ENCODE peak calls at places on chromosomes 11 and 22, in seven cellular contexts. S is stimulated activated CD4-positive, alpha-beta T cell treated with anti-CD3 and anti-CD28 coated beads, TNF-alpha, amount 100 ng/mL, for 1 hour; L is aorta; G is SW 1271; N is ovary; W is activated naive CD8-positive, alpha-beta T cell treated with anti-CD3 and anti-CD28 coated beads, Interleukin-2, amount 50 U/mL, for 24 hours; R is heart left ventricle. E is an unnamed sample.

GRCh38 chr11:67510023-67510345 is 2.0 kb upstream of the CDK2AP2 start:
- DNase-seq in N (no peak), L (no peak), R (no peak), G (no peak), S (no peak), W (no peak), E (no peak)

GRCh38 chr11:111510311-111510710 is 1.9 kb downstream of the BTG4 start:
- DNase-seq in S (no peak), N (no peak), R (no peak), W (no peak), L (no peak), G (no peak), E (no peak)

GRCh38 chr11:118768715-118769114 is 22.2 kb downstream of the DDX6 start:
- DNase-seq in L (no peak), G (no peak), W (no peak), N (no peak), S (no peak), R (no peak), E (no peak)

GRCh38 chr11:109986488-109986887 is 106.7 kb upstream of the ZC3H12C start:
- DNase-seq in W (no peak), R (no peak), N (no peak), G (no peak), S (no peak), L (no peak), E (no peak)

GRCh38 chr11:36340909-36341308 is 44.8 kb downstream of the PRR5L start:
- DNase-seq in G (no peak), W (no peak), N (no peak), L (no peak), R (no peak), S (no peak), E (no peak)

GRCh38 chr11:78289547-78290292 is 101.0 kb downstream of the USP35 start:
- DNase-seq in L (no peak), G (no peak), N (no peak), S (no peak), W (no peak), R (no peak), E (no peak)

GRCh38 chr11:71563401-71563800 is 2.0 kb upstream of the KRTAP5-10 start:
- DNase-seq in L (no peak), N (no peak), G (no peak), S (no peak), W (peak), R (no peak), E (peak)

GRCh38 chr11:106466441-106467190 is 389.2 kb downstream of the AASDHPPT start:
- DNase-seq in S (no peak), W (no peak), R (no peak), N (no peak), G (no peak), L (no peak), E (no peak)

GRCh38 chr22:46352691-46353386 is 17.3 kb downstream of the TRMU start:
- DNase-seq in L (peak), R (peak), W (no peak), N (no peak), S (no peak), G (no peak), E (no peak)

GRCh38 chr11:47589504-47590025 is 3.1 kb downstream of the FAM180B start:
- DNase-seq in R (no peak), S (no peak), L (peak), G (no peak), W (no peak), N (peak), E (peak)

GRCh38 chr11:94658888-94659287 is 91.7 kb downstream of the PIWIL4 start:
- DNase-seq in L (no peak), W (no peak), R (no peak), S (no peak), G (no peak), N (no peak), E (no peak)

GRCh38 chr11:17476317-17477083 is at the start of gene ABCC8:
- DNase-seq in L (no peak), G (no peak), R (no peak), N (no peak), S (no peak), W (no peak), E (no peak)

GRCh38 chr11:114216804-114217195 is 79.4 kb upstream of the NNMT start:
- DNase-seq in S (no peak), R (no peak), W (no peak), N (no peak), L (no peak), G (no peak), E (no peak)

GRCh38 chr22:26642465-26643367 is 14.7 kb upstream of the MIAT start:
- DNase-seq in L (peak), G (no peak), S (peak), R (peak), W (peak), N (no peak), E (no peak)

GRCh38 chr11:18720811-18721575 is 5.0 kb downstream of the IGSF22 start:
- DNase-seq in N (peak), G (peak), L (peak), R (peak), S (peak), W (peak), E (peak)

GRCh38 chr11:133075351-133075750 is 456.9 kb downstream of the OPCML start:
- DNase-seq in G (no peak), W (no peak), R (no peak), N (no peak), S (no peak), L (no peak), E (no peak)